ENCODE peak calls at places on chromosome 22, in eight cellular contexts. One of them, this sample, is unnamed.

GRCh38 chr22:46010177-46010867 is 33.4 kb upstream of the WNT7B start:
- DNase-seq in mesendoderm: no peak
- DNase-seq in MM.1S: peak; percentile 4
- DNase-seq in fibroblast of lung: peak; percentile 88
- DNase-seq in spleen: peak; percentile 71
- DNase-seq in stomach: no peak
- DNase-seq in CD4-positive, alpha-beta T cell: no peak
- DNase-seq in adrenal gland: peak; percentile 11
- DNase-seq in this sample: no peak

GRCh38 chr22:32204856-32205722 is at the start of gene RFPL2:
- DNase-seq in stomach: no peak
- DNase-seq in fibroblast of lung: peak; percentile 27
- DNase-seq in mesendoderm: peak; percentile 93
- DNase-seq in adrenal gland: no peak
- DNase-seq in spleen: no peak
- DNase-seq in CD4-positive, alpha-beta T cell: no peak
- DNase-seq in MM.1S: no peak
- DNase-seq in this sample: no peak

GRCh38 chr22:22076937-22077703 is 94.5 kb upstream of the TOP3B start:
- DNase-seq in CD4-positive, alpha-beta T cell: no peak
- DNase-seq in fibroblast of lung: no peak
- DNase-seq in MM.1S: no peak
- DNase-seq in adrenal gland: no peak
- DNase-seq in spleen: no peak
- DNase-seq in mesendoderm: no peak
- DNase-seq in stomach: no peak
- DNase-seq in this sample: no peak

GRCh38 chr22:36548606-36549005 is 19.6 kb upstream of the EIF3D start:
- DNase-seq in spleen: no peak
- DNase-seq in adrenal gland: peak; percentile 10
- DNase-seq in mesendoderm: peak; percentile 35
- DNase-seq in stomach: no peak
- DNase-seq in fibroblast of lung: no peak
- DNase-seq in CD4-positive, alpha-beta T cell: no peak
- DNase-seq in MM.1S: no peak
- DNase-seq in this sample: peak; percentile 31

GRCh38 chr22:46058591-46059519 is 81.9 kb upstream of the WNT7B start:
- DNase-seq in mesendoderm: no peak
- DNase-seq in fibroblast of lung: peak; percentile 56
- DNase-seq in MM.1S: no peak
- DNase-seq in adrenal gland: peak; percentile 13
- DNase-seq in CD4-positive, alpha-beta T cell: no peak
- DNase-seq in stomach: peak; percentile 25
- DNase-seq in spleen: peak; percentile 81
- DNase-seq in this sample: peak; percentile 31

GRCh38 chr22:36029406-36029755 is 757 bp upstream of the RBFOX2 start:
- DNase-seq in stomach: no peak
- DNase-seq in CD4-positive, alpha-beta T cell: no peak
- DNase-seq in MM.1S: no peak
- DNase-seq in spleen: no peak
- DNase-seq in adrenal gland: no peak
- DNase-seq in fibroblast of lung: no peak
- DNase-seq in mesendoderm: no peak
- DNase-seq in this sample: no peak

GRCh38 chr22:33038131-33038772 is 19.9 kb downstream of the SYN3 start:
- DNase-seq in CD4-positive, alpha-beta T cell: no peak
- DNase-seq in adrenal gland: no peak
- DNase-seq in spleen: no peak
- DNase-seq in stomach: no peak
- DNase-seq in MM.1S: no peak
- DNase-seq in mesendoderm: peak; percentile 35
- DNase-seq in fibroblast of lung: no peak
- DNase-seq in this sample: no peak

GRCh38 chr22:47092896-47093311 is 330.5 kb downstream of the TBC1D22A start:
- DNase-seq in mesendoderm: peak; percentile 71
- DNase-seq in CD4-positive, alpha-beta T cell: no peak
- DNase-seq in stomach: no peak
- DNase-seq in spleen: no peak
- DNase-seq in MM.1S: no peak
- DNase-seq in fibroblast of lung: peak; percentile 89
- DNase-seq in adrenal gland: no peak
- DNase-seq in this sample: no peak

GRCh38 chr22:20751185-20751851 is 22.6 kb upstream of the SERPIND1 start:
- DNase-seq in mesendoderm: peak; percentile 71
- DNase-seq in stomach: no peak
- DNase-seq in CD4-positive, alpha-beta T cell: no peak
- DNase-seq in fibroblast of lung: no peak
- DNase-seq in MM.1S: no peak
- DNase-seq in adrenal gland: no peak
- DNase-seq in spleen: no peak
- DNase-seq in this sample: no peak

GRCh38 chr22:28736296-28737155 is 5.1 kb downstream of the CHEK2 start:
- DNase-seq in MM.1S: no peak
- DNase-seq in spleen: no peak
- DNase-seq in fibroblast of lung: no peak
- DNase-seq in adrenal gland: no peak
- DNase-seq in CD4-positive, alpha-beta T cell: no peak
- DNase-seq in mesendoderm: peak; percentile 96
- DNase-seq in stomach: no peak
- DNase-seq in this sample: no peak

GRCh38 chr22:50419116-50419515 is 55.7 kb downstream of the SBF1 start:
- DNase-seq in spleen: no peak
- DNase-seq in MM.1S: no peak
- DNase-seq in CD4-positive, alpha-beta T cell: no peak
- DNase-seq in adrenal gland: no peak
- DNase-seq in stomach: no peak
- DNase-seq in fibroblast of lung: no peak
- DNase-seq in mesendoderm: no peak
- DNase-seq in this sample: no peak

GRCh38 chr22:35883028-35883620 is 145.5 kb downstream of the RBFOX2 start:
- DNase-seq in adrenal gland: no peak
- DNase-seq in MM.1S: peak; percentile 28
- DNase-seq in stomach: no peak
- DNase-seq in mesendoderm: peak; percentile 67
- DNase-seq in spleen: no peak
- DNase-seq in CD4-positive, alpha-beta T cell: no peak
- DNase-seq in fibroblast of lung: peak; percentile 69
- DNase-seq in this sample: no peak

GRCh38 chr22:46687460-46687859 is 50.6 kb downstream of the CERK start:
- DNase-seq in mesendoderm: no peak
- DNase-seq in adrenal gland: no peak
- DNase-seq in stomach: no peak
- DNase-seq in CD4-positive, alpha-beta T cell: no peak
- DNase-seq in MM.1S: no peak
- DNase-seq in spleen: no peak
- DNase-seq in fibroblast of lung: no peak
- DNase-seq in this sample: peak; percentile 14

GRCh38 chr22:23250424-23251363 is 70.4 kb downstream of the BCR start:
- DNase-seq in fibroblast of lung: no peak
- DNase-seq in stomach: no peak
- DNase-seq in spleen: no peak
- DNase-seq in CD4-positive, alpha-beta T cell: no peak
- DNase-seq in adrenal gland: no peak
- DNase-seq in mesendoderm: no peak
- DNase-seq in MM.1S: no peak
- DNase-seq in this sample: no peak

GRCh38 chr22:33000342-33001280 is 57.6 kb downstream of the SYN3 start:
- DNase-seq in spleen: no peak
- DNase-seq in fibroblast of lung: peak; percentile 37
- DNase-seq in CD4-positive, alpha-beta T cell: no peak
- DNase-seq in stomach: peak; percentile 31
- DNase-seq in adrenal gland: peak; percentile 56
- DNase-seq in MM.1S: no peak
- DNase-seq in mesendoderm: peak; percentile 85
- DNase-seq in this sample: peak; percentile 74

GRCh38 chr22:38572065-38572464 is 2.1 kb upstream of the DMC1 start:
- DNase-seq in mesendoderm: peak; percentile 36
- DNase-seq in adrenal gland: peak; percentile 31
- DNase-seq in spleen: no peak
- DNase-seq in MM.1S: peak; percentile 71
- DNase-seq in CD4-positive, alpha-beta T cell: no peak
- DNase-seq in fibroblast of lung: peak; percentile 42
- DNase-seq in stomach: no peak
- DNase-seq in this sample: no peak

GRCh38 chr22:19566599-19567382 is 42.6 kb upstream of the CLDN5 start:
- DNase-seq in CD4-positive, alpha-beta T cell: no peak
- DNase-seq in fibroblast of lung: no peak
- DNase-seq in mesendoderm: no peak
- DNase-seq in spleen: no peak
- DNase-seq in MM.1S: no peak
- DNase-seq in stomach: no peak
- DNase-seq in adrenal gland: no peak
- DNase-seq in this sample: peak; percentile 45

GRCh38 chr22:37910863-37911262 is 4.8 kb downstream of the MICALL1 start:
- DNase-seq in stomach: no peak
- DNase-seq in fibroblast of lung: no peak
- DNase-seq in MM.1S: no peak
- DNase-seq in spleen: no peak
- DNase-seq in adrenal gland: no peak
- DNase-seq in CD4-positive, alpha-beta T cell: no peak
- DNase-seq in mesendoderm: no peak
- DNase-seq in this sample: no peak

GRCh38 chr22:19975707-19976035 is 34.1 kb upstream of the TXNRD2 start:
- DNase-seq in fibroblast of lung: no peak
- DNase-seq in mesendoderm: no peak
- DNase-seq in CD4-positive, alpha-beta T cell: no peak
- DNase-seq in MM.1S: no peak
- DNase-seq in stomach: no peak
- DNase-seq in adrenal gland: no peak
- DNase-seq in spleen: no peak
- DNase-seq in this sample: no peak

GRCh38 chr22:39183991-39184585 is 31.6 kb upstream of the CBX7 start:
- DNase-seq in MM.1S: no peak
- DNase-seq in stomach: no peak
- DNase-seq in adrenal gland: no peak
- DNase-seq in spleen: peak; percentile 55
- DNase-seq in fibroblast of lung: peak; percentile 77
- DNase-seq in CD4-positive, alpha-beta T cell: no peak
- DNase-seq in mesendoderm: peak; percentile 56
- DNase-seq in this sample: no peak

GRCh38 chr22:37607010-37607911 is 1.4 kb upstream of the GGA1 start:
- DNase-seq in fibroblast of lung: peak; percentile 37
- DNase-seq in adrenal gland: peak; percentile 85
- DNase-seq in MM.1S: peak; percentile 89
- DNase-seq in stomach: peak; percentile 97
- DNase-seq in mesendoderm: peak; percentile 96
- DNase-seq in CD4-positive, alpha-beta T cell: peak; percentile 90
- DNase-seq in spleen: peak; percentile 98
- DNase-seq in this sample: peak; percentile 78

GRCh38 chr22:44671742-44672141 is 30.3 kb upstream of the PRR5 start:
- DNase-seq in mesendoderm: no peak
- DNase-seq in spleen: no peak
- DNase-seq in fibroblast of lung: peak; percentile 34
- DNase-seq in stomach: no peak
- DNase-seq in MM.1S: no peak
- DNase-seq in adrenal gland: no peak
- DNase-seq in CD4-positive, alpha-beta T cell: no peak
- DNase-seq in this sample: no peak

GRCh38 chr22:17742528-17742902 is 31.8 kb downstream of the BID start:
- DNase-seq in mesendoderm: peak; percentile 93
- DNase-seq in MM.1S: peak; percentile 67
- DNase-seq in adrenal gland: peak; percentile 63
- DNase-seq in spleen: peak; percentile 86
- DNase-seq in stomach: peak; percentile 62
- DNase-seq in CD4-positive, alpha-beta T cell: peak; percentile 62
- DNase-seq in fibroblast of lung: peak; percentile 61
- DNase-seq in this sample: peak; percentile 58

GRCh38 chr22:33051960-33052839 is 6.0 kb downstream of the SYN3 start:
- DNase-seq in stomach: no peak
- DNase-seq in MM.1S: no peak
- DNase-seq in CD4-positive, alpha-beta T cell: no peak
- DNase-seq in spleen: no peak
- DNase-seq in adrenal gland: no peak
- DNase-seq in mesendoderm: peak; percentile 84
- DNase-seq in fibroblast of lung: no peak
- DNase-seq in this sample: no peak

GRCh38 chr22:45604239-45604711 is 67.4 kb upstream of the ATXN10 start:
- DNase-seq in CD4-positive, alpha-beta T cell: no peak
- DNase-seq in MM.1S: no peak
- DNase-seq in fibroblast of lung: peak; percentile 75
- DNase-seq in mesendoderm: no peak
- DNase-seq in adrenal gland: no peak
- DNase-seq in stomach: no peak
- DNase-seq in spleen: no peak
- DNase-seq in this sample: no peak

GRCh38 chr22:31279821-31280496 is 12.3 kb downstream of the PIK3IP1 start:
- DNase-seq in MM.1S: no peak
- DNase-seq in fibroblast of lung: no peak
- DNase-seq in stomach: no peak
- DNase-seq in adrenal gland: no peak
- DNase-seq in CD4-positive, alpha-beta T cell: no peak
- DNase-seq in spleen: no peak
- DNase-seq in mesendoderm: no peak
- DNase-seq in this sample: no peak

GRCh38 chr22:23268877-23269276 is 88.6 kb downstream of the BCR start:
- DNase-seq in fibroblast of lung: no peak
- DNase-seq in stomach: no peak
- DNase-seq in spleen: no peak
- DNase-seq in MM.1S: no peak
- DNase-seq in mesendoderm: no peak
- DNase-seq in adrenal gland: no peak
- DNase-seq in CD4-positive, alpha-beta T cell: no peak
- DNase-seq in this sample: no peak

GRCh38 chr22:41902932-41903421 is 11.9 kb downstream of the SHISA8 start:
- DNase-seq in mesendoderm: no peak
- DNase-seq in adrenal gland: peak; percentile 73
- DNase-seq in spleen: no peak
- DNase-seq in stomach: peak; percentile 96
- DNase-seq in CD4-positive, alpha-beta T cell: no peak
- DNase-seq in fibroblast of lung: no peak
- DNase-seq in MM.1S: no peak
- DNase-seq in this sample: peak; percentile 74
- H3K27ac ChIP-seq in mesendoderm: no peak overlapping the region
- H3K27ac ChIP-seq in adrenal gland: peak overlapping the region; percentile 75
- H3K27ac ChIP-seq in spleen: no peak overlapping the region
- H3K27ac ChIP-seq in stomach: peak overlapping the region; percentile 62
- H3K27ac ChIP-seq in CD4-positive, alpha-beta T cell: no peak overlapping the region
- H3K27ac ChIP-seq in fibroblast of lung: no peak overlapping the region
- H3K27ac ChIP-seq in MM.1S: no peak overlapping the region
- H3K27ac ChIP-seq in this sample: peak overlapping the region; percentile 63

GRCh38 chr22:24578355-24579241 is 14.3 kb downstream of the LRRC75B start:
- DNase-seq in spleen: peak; percentile 3
- DNase-seq in CD4-positive, alpha-beta T cell: no peak
- DNase-seq in stomach: no peak
- DNase-seq in MM.1S: no peak
- DNase-seq in fibroblast of lung: no peak
- DNase-seq in mesendoderm: no peak
- DNase-seq in adrenal gland: no peak
- DNase-seq in this sample: no peak
- H3K27ac ChIP-seq in spleen: no peak overlapping the region
- H3K27ac ChIP-seq in CD4-positive, alpha-beta T cell: no peak overlapping the region
- H3K27ac ChIP-seq in stomach: peak overlapping the region; percentile 15
- H3K27ac ChIP-seq in MM.1S: no peak overlapping the region
- H3K27ac ChIP-seq in fibroblast of lung: no peak overlapping the region
- H3K27ac ChIP-seq in mesendoderm: no peak overlapping the region
- H3K27ac ChIP-seq in adrenal gland: no peak overlapping the region
- H3K27ac ChIP-seq in this sample: no peak overlapping the region

GRCh38 chr22:43006016-43006505 is 8.9 kb downstream of the PACSIN2 start:
- DNase-seq in fibroblast of lung: no peak
- DNase-seq in adrenal gland: no peak
- DNase-seq in CD4-positive, alpha-beta T cell: no peak
- DNase-seq in MM.1S: no peak
- DNase-seq in stomach: no peak
- DNase-seq in spleen: peak; percentile 8
- DNase-seq in mesendoderm: no peak
- DNase-seq in this sample: no peak
- H3K27ac ChIP-seq in fibroblast of lung: no peak overlapping the region
- H3K27ac ChIP-seq in adrenal gland: peak overlapping the region; percentile 83
- H3K27ac ChIP-seq in CD4-positive, alpha-beta T cell: no peak overlapping the region
- H3K27ac ChIP-seq in MM.1S: no peak overlapping the region
- H3K27ac ChIP-seq in stomach: no peak overlapping the region
- H3K27ac ChIP-seq in spleen: no peak overlapping the region
- H3K27ac ChIP-seq in mesendoderm: no peak overlapping the region
- H3K27ac ChIP-seq in this sample: no peak overlapping the region

GRCh38 chr22:30234786-30235470 is 11.6 kb downstream of the LIF start:
- DNase-seq in spleen: no peak
- DNase-seq in CD4-positive, alpha-beta T cell: no peak
- DNase-seq in adrenal gland: peak; percentile 58
- DNase-seq in fibroblast of lung: peak; percentile 97
- DNase-seq in mesendoderm: peak; percentile 38
- DNase-seq in stomach: no peak
- DNase-seq in MM.1S: no peak
- DNase-seq in this sample: no peak
- H3K27ac ChIP-seq in spleen: no peak overlapping the region
- H3K27ac ChIP-seq in CD4-positive, alpha-beta T cell: no peak overlapping the region
- H3K27ac ChIP-seq in adrenal gland: peak overlapping the region; percentile 32
- H3K27ac ChIP-seq in fibroblast of lung: peak overlapping the region; percentile 67
- H3K27ac ChIP-seq in mesendoderm: peak overlapping the region; percentile 54
- H3K27ac ChIP-seq in stomach: no peak overlapping the region
- H3K27ac ChIP-seq in MM.1S: no peak overlapping the region
- H3K27ac ChIP-seq in this sample: no peak overlapping the region